ENCODE peak calls at places on chromosomes 5 and 9, in five cellular contexts. P, K, S, O and B are unnamed samples. For H3K9me3, the result is how much of the 10 kb centered on the place peaks cover.

GRCh38 chr5:88480766-88481499 is 212.3 kb upstream of the TMEM161B start:
- DNase-seq in O (no peak), S (no peak), K (no peak), P (no peak), B (no peak)

GRCh38 chr5:115657883-115658233 is 32.0 kb upstream of the TMED7 start:
- DNase-seq in P (no peak), K (no peak), S (peak), O (peak), B (no peak)

GRCh38 chr5:140946578-140946977 is 19.7 kb upstream of the PCDHAC2 start:
- DNase-seq in K (no peak), O (no peak), P (no peak), S (no peak), B (no peak)

GRCh38 chr5:39420482-39421145 is 4.2 kb downstream of the DAB2 start:
- DNase-seq in S (peak), O (no peak), K (peak), P (peak), B (peak)

GRCh38 chr9:113609562-113610318 is 146.2 kb downstream of the RGS3 start:
- DNase-seq in O (no peak), K (peak), P (peak), S (peak), B (peak)

GRCh38 chr5:176818391-176819098 is 8.2 kb downstream of the UNC5A start:
- DNase-seq in P (no peak), S (no peak), K (no peak), O (peak), B (peak)

GRCh38 chr5:6216516-6217075 is 161.8 kb downstream of the MED10 start:
- DNase-seq in K (no peak), P (no peak), O (no peak), S (no peak), B (no peak)

GRCh38 chr9:93598647-93599241 is 22.4 kb downstream of the PHF2 start:
- DNase-seq in O (no peak), S (no peak), K (no peak), P (no peak), B (no peak)

GRCh38 chr9:36298566-36298965 is 40.3 kb upstream of the GNE start:
- DNase-seq in O (no peak), P (no peak), K (no peak), S (peak), B (no peak)

GRCh38 chr5:116002116-116002906 is 30.0 kb upstream of the ARL14EPL start:
- DNase-seq in S (peak), O (no peak), K (no peak), P (no peak), B (no peak)

GRCh38 chr5:37533851-37534250 is 154.7 kb downstream of the WDR70 start:
- DNase-seq in S (peak), P (no peak), K (no peak), O (peak), B (no peak)

GRCh38 chr5:140049205-140049604 is 6.1 kb upstream of the NRG2 start:
- DNase-seq in S (no peak), K (no peak), P (no peak), O (no peak), B (no peak)

GRCh38 chr9:134128727-134129679 is 6.9 kb upstream of the WDR5 start:
- DNase-seq in S (no peak), P (no peak), O (no peak), K (no peak), B (peak)

GRCh38 chr5:94830520-94830919 is 212.1 kb downstream of the SLF1 start:
- DNase-seq in O (peak), P (no peak), S (no peak), K (no peak), B (no peak)

GRCh38 chr5:121027636-121028035 is 563.5 kb downstream of the PRR16 start:
- DNase-seq in K (no peak), S (no peak), O (no peak), P (no peak), B (no peak)

GRCh38 chr9:113590991-113591898 is 127.7 kb downstream of the RGS3 start:
- DNase-seq in P (peak), O (no peak), K (peak), S (peak), B (peak)

GRCh38 chr5:111043712-111044506 is 27.6 kb upstream of the TSLP start:
- DNase-seq in K (no peak), O (no peak), S (peak), P (no peak), B (no peak)

DNA sequence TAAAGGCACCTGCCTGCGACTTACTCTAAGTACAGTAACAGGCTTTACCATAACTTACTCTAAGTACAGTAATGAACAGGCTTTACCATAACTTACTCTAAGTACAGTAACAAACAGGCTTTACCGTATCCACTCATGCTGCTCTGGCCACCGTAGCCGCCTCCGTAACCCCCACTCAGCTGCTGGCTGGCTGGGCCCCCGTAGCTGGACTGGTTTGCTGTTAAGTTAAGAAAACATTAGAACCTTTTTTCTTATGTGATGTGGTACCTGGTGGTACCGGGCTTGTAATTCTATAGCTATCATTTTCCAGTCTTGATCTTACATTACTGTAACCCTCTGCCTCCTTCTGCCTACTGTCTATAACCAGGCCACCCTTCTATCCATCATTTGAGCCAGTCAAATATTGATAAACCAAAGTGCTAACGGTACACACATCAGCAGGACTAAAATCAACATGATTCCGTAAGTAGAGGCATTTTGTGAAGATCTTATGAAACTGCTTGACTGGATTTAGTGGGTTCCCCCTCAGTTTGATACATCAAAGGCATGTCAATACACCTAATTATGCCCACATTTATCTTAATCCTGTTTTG is 7.4 kb downstream of the HNRNPH1 start:
- DNase-seq in P (no peak), O (no peak), S (no peak), K (no peak), B (no peak)
- TF ChIP-seq POLR2A in P (no peak), O (no peak), S (no peak), K (no peak), B (no peak)

DNA sequence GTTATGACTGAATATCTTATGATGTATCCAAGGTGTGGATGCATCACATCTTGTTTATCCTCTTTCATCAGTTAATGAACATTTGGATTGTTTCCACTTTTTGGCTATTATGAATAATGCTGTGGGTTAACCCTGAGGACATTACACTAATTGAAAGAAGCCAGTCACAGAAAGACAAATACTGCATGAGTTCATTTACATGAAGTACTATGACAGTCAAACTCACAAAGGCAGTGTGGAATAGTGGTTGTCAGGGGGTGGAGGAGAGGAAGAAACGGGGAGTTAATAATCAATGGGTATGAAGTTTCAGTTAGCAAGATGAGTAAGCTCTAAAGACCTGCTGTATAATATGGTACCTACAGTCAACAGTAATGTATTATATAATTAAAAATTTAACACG is 409.4 kb upstream of the CTNND2 start:
- DNase-seq in P (no peak), K (no peak), S (no peak), O (no peak), B (no peak)
- H3K9me3 ChIP-seq in P (under half), K (under half), S (under half), O (under half), B (under half)

GRCh38 chr5:147234825-147235635 is at the start of gene STK32A:
- DNase-seq in P (peak), S (no peak), O (no peak), K (peak), B (no peak)
- H3K4me3 ChIP-seq in P (peak), S (peak), O (no peak), K (peak), B (peak)

GRCh38 chr5:53482717-53483638 is 2.5 kb downstream of the FST start:
- DNase-seq in S (peak), P (no peak), O (no peak), K (peak), B (peak)
- TF ChIP-seq POLR2A in S (no peak), P (no peak), O (no peak), K (no peak), B (no peak)

GRCh38 chr5:180849827-180850226 is 11.2 kb downstream of the ZFP62 start:
- DNase-seq in K (no peak), P (no peak), O (no peak), S (no peak), B (no peak)
- H3K9me3 ChIP-seq in K (under half), P (under half), O (under half), S (half or more), B (under half)

DNA sequence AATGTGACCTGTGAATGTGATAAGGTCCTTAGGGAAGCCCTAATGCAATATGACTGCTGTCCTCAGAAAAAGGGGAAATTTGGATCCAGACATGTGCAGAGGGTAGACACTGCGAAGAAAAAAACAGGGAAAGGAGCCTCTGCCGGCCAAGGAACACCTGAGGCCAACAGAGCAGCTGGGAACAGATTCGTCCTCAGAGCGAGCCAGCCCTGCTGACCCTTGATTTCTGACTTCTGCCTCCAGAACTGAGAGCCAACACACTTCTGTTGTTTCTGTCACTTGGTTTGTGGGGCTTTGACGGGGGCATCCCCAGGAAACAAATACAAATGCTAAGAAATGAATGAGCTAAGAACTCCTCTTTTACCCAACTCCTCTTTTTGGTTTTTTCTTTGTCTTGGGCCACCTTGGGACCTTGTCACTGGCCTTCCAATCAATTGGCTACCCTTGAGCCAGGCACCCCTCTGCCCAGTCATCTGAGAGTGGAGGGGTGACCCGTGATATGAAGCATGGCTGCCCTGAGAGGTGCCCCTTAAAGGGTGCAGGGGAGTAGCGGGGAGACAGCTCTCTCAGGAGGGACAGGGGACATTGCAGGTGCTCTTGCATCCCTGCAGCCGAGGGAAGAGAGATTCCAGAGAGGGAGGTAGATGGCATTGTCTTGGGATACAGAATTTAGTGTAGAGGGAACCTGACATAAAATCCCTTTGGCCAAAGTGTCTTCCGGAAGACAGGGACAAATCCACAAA is 16.9 kb downstream of the TMOD1 start:
- DNase-seq in K (no peak), S (no peak), P (no peak), O (no peak), B (no peak)
- H3K4me3 ChIP-seq in K (no peak), S (no peak), P (no peak), O (no peak), B (no peak)

GRCh38 chr5:56429110-56429561 is 196.0 kb upstream of the ANKRD55 start:
- DNase-seq in K (peak), P (no peak), O (no peak), S (no peak), B (peak)

GRCh38 chr5:56434986-56435385 is 201.9 kb upstream of the ANKRD55 start:
- DNase-seq in S (no peak), K (no peak), O (no peak), P (no peak), B (no peak)

GRCh38 chr5:56432326-56432725 is 199.2 kb upstream of the ANKRD55 start:
- DNase-seq in O (no peak), K (no peak), P (no peak), S (peak), B (no peak)

GRCh38 chr5:56430437-56430836 is 197.3 kb upstream of the ANKRD55 start:
- DNase-seq in O (no peak), K (no peak), S (no peak), P (no peak), B (no peak)

DNA sequence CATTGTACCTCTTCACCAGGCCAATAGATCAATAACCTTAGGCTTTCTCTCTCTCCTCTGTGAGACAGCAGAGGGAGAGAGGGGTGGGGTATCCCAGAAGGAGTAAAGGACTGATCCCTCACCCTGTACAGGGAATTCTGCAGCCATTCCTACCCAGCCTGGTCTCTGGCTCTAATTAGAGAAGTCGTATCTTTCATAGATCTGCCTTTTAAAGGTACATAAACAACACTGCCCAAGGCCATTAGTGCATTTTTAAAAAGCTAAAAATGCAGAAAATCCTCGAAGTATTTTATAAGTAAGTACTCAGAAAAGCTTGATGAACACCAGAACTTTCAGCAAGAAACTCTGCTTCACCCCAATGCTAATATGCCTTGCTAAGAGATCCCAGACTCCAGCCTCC is 199.9 kb upstream of the ANKRD55 start:
- DNase-seq in S (no peak), O (no peak), K (no peak), P (no peak), B (no peak)
- TF ChIP-seq POLR2A in S (no peak), O (no peak), K (no peak), P (no peak), B (no peak)